ENCODE peak calls at places on chromosomes 5 and 9, in six cellular contexts. I is PC-3, F is mesendoderm, V is fibroblast of lung, H is neuronal stem cell, N is astrocyte. P is an unnamed sample. For H3K36me3, the result is how much of the 10 kb centered on the place peaks cover.

GRCh38 chr9:76472925-76473324 is 13.9 kb downstream of the GCNT1 start:
- DNase-seq in I (no peak), F (peak), V (peak), H (no peak), N (peak), P (no peak)

GRCh38 chr9:24464321-24464951 is 81.3 kb downstream of the IZUMO3 start:
- DNase-seq in I (peak), F (peak), V (peak), H (no peak), N (peak), P (peak)

GRCh38 chr5:159609359-159609758 is 279.1 kb upstream of the IL12B start:
- DNase-seq in I (no peak), F (no peak), V (no peak), H (no peak), N (no peak), P (peak)

GRCh38 chr9:130451509-130452388 is 7.0 kb downstream of the ASS1 start:
- DNase-seq in I (peak), F (peak), V (peak), H (no peak), N (peak), P (peak)

GRCh38 chr9:123081824-123082223 is 48.4 kb downstream of the GPR21 start:
- DNase-seq in I (peak), F (peak), V (peak), H (peak), N (peak), P (peak)

GRCh38 chr5:4855048-4855447 is 285.1 kb upstream of the ADAMTS16 start:
- DNase-seq in I (no peak), F (peak), V (no peak), H (no peak), N (no peak), P (no peak)

GRCh38 chr5:175920506-175920865 is 47.6 kb downstream of the THOC3 start:
- DNase-seq in I (no peak), F (no peak), V (peak), H (no peak), N (no peak), P (peak)

GRCh38 chr5:28254846-28255245 is 1216.5 kb upstream of the CDH9 start:
- DNase-seq in I (peak), F (no peak), V (peak), H (no peak), N (peak), P (no peak)

GRCh38 chr5:60287174-60287771 is 393.7 kb upstream of the PDE4D start:
- DNase-seq in I (peak), F (peak), V (peak), H (peak), N (peak), P (peak)

GRCh38 chr5:107821288-107821687 is 150.6 kb upstream of the EFNA5 start:
- DNase-seq in I (no peak), F (no peak), V (no peak), H (no peak), N (no peak), P (no peak)

GRCh38 chr9:93671030-93671358 is 94.6 kb downstream of the PHF2 start:
- DNase-seq in I (no peak), F (no peak), V (no peak), H (no peak), N (no peak), P (no peak)

GRCh38 chr9:69822091-69822750 is 1.6 kb downstream of the CFAP95 start:
- DNase-seq in I (no peak), F (peak), V (peak), H (no peak), N (peak), P (peak)

GRCh38 chr9:33254211-33254610 is 10.3 kb downstream of the BAG1 start:
- DNase-seq in I (no peak), F (no peak), V (no peak), H (no peak), N (no peak), P (no peak)

GRCh38 chr5:110544603-110545002 is 181.9 kb downstream of the TMEM232 start:
- DNase-seq in I (peak), F (no peak), V (no peak), H (no peak), N (no peak), P (peak)

GRCh38 chr5:181234455-181235306 is 9.0 kb downstream of the RACK1 start:
- DNase-seq in I (no peak), F (peak), V (no peak), H (no peak), N (no peak), P (no peak)

GRCh38 chr5:132496631-132497487 is 6.3 kb upstream of the IRF1 start:
- DNase-seq in I (peak), F (peak), V (peak), H (peak), N (peak), P (peak)

GRCh38 chr5:164504141-164504772 is 998.8 kb downstream of the MAT2B start:
- DNase-seq in I (peak), F (peak), V (peak), H (peak), N (peak), P (peak)

GRCh38 chr9:88947581-88948573 is 43.4 kb upstream of the S1PR3 start:
- DNase-seq in I (no peak), F (no peak), V (peak), H (no peak), N (peak), P (peak)

GRCh38 chr5:138559937-138560336 is 15.3 kb downstream of the HSPA9 start:
- DNase-seq in I (peak), F (no peak), V (no peak), H (no peak), N (no peak), P (no peak)

GRCh38 chr5:138569759-138570158 is 5.4 kb downstream of the HSPA9 start:
- DNase-seq in I (no peak), F (no peak), V (peak), H (no peak), N (peak), P (peak)

GRCh38 chr5:150517272-150518152 is 9.6 kb downstream of the NDST1 start:
- DNase-seq in I (peak), F (peak), V (peak), H (no peak), N (peak), P (peak)

GRCh38 chr9:22654833-22655232 is 208.2 kb downstream of the DMRTA1 start:
- DNase-seq in I (no peak), F (no peak), V (peak), H (no peak), N (peak), P (peak)

GRCh38 chr5:5165541-5166002 is 25.4 kb downstream of the ADAMTS16 start:
- DNase-seq in I (peak), F (peak), V (peak), H (no peak), N (peak), P (peak)

GRCh38 chr9:71037521-71037920 is 83.9 kb downstream of the TRPM3 start:
- DNase-seq in I (no peak), F (no peak), V (no peak), H (no peak), N (no peak), P (no peak)

GRCh38 chr9:5825896-5826622 is 6.9 kb downstream of the ERMP1 start:
- DNase-seq in I (no peak), F (no peak), V (no peak), H (no peak), N (no peak), P (no peak)

GRCh38 chr5:168916266-168916665 is 337.1 kb upstream of the PANK3 start:
- DNase-seq in I (no peak), F (peak), V (no peak), H (no peak), N (no peak), P (peak)

GRCh38 chr5:124639095-124639665 is 107.3 kb downstream of the ZNF608 start:
- DNase-seq in I (no peak), F (peak), V (no peak), H (no peak), N (no peak), P (no peak)

GRCh38 chr5:65924366-65925093 is 1.8 kb upstream of the ERBIN start:
- DNase-seq in I (peak), F (peak), V (no peak), H (no peak), N (no peak), P (no peak)

GRCh38 chr9:70061776-70062175 is 18.1 kb downstream of the MAMDC2 start:
- DNase-seq in I (no peak), F (no peak), V (peak), H (no peak), N (peak), P (peak)

GRCh38 chr5:35771839-35772238 is 84.9 kb upstream of the IL7R start:
- DNase-seq in I (no peak), F (no peak), V (no peak), H (no peak), N (no peak), P (no peak)

GRCh38 chr9:70261131-70261870 is 2.5 kb downstream of the SMC5 start:
- DNase-seq in I (peak), F (peak), V (peak), H (no peak), N (peak), P (no peak)

GRCh38 chr5:96569770-96570169 is 92.4 kb upstream of the CAST start:
- DNase-seq in I (no peak), F (no peak), V (no peak), H (no peak), N (no peak), P (no peak)

GRCh38 chr5:104754311-104754995 is 1191.9 kb upstream of the NUDT12 start:
- DNase-seq in I (no peak), F (no peak), V (no peak), H (no peak), N (no peak), P (no peak)

GRCh38 chr9:121369595-121370265 is at the start of gene STOM:
- DNase-seq in I (peak), F (no peak), V (peak), H (no peak), N (peak), P (peak)

GRCh38 chr5:39001683-39002082 is 72.5 kb downstream of the RICTOR start:
- DNase-seq in I (no peak), F (no peak), V (no peak), H (no peak), N (no peak), P (no peak)
- H3K9ac ChIP-seq in I (no peak), F (no peak), V (no peak), H (no peak), N (no peak), P (no peak)

GRCh38 chr9:133106511-133107244 is 14.4 kb downstream of the RALGDS start:
- DNase-seq in I (no peak), F (no peak), V (no peak), H (no peak), N (no peak), P (no peak)

GRCh38 chr9:133103987-133104505 is 17.0 kb downstream of the RALGDS start:
- DNase-seq in I (no peak), F (no peak), V (no peak), H (no peak), N (no peak), P (no peak)

GRCh38 chr9:133107245-133107722 is 13.8 kb downstream of the RALGDS start:
- DNase-seq in I (no peak), F (no peak), V (no peak), H (no peak), N (no peak), P (no peak)

GRCh38 chr9:133104718-133105460 is 16.2 kb downstream of the RALGDS start:
- DNase-seq in I (no peak), F (no peak), V (no peak), H (no peak), N (no peak), P (no peak)

DNA sequence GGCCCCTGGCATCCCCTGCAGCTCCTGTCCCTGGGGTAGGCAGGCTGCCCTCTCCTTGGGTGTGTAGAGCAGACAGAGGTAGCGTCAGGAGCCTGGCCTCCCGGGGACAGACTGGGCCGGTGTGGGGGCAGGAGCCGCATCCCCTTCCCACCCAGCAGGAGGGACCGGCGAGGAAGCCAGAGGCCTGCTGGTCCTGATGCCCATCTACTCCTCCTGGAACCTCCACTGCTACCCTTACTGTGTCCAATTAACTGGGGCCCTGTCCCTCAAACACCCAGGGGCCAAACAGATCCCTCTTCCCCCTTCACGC is 15.6 kb downstream of the RALGDS start:
- DNase-seq in I (no peak), F (no peak), V (no peak), H (no peak), N (no peak), P (no peak)
- H3K36me3 ChIP-seq in I (under half), F (under half), V (under half), H (half or more), N (under half), P (under half)

DNA sequence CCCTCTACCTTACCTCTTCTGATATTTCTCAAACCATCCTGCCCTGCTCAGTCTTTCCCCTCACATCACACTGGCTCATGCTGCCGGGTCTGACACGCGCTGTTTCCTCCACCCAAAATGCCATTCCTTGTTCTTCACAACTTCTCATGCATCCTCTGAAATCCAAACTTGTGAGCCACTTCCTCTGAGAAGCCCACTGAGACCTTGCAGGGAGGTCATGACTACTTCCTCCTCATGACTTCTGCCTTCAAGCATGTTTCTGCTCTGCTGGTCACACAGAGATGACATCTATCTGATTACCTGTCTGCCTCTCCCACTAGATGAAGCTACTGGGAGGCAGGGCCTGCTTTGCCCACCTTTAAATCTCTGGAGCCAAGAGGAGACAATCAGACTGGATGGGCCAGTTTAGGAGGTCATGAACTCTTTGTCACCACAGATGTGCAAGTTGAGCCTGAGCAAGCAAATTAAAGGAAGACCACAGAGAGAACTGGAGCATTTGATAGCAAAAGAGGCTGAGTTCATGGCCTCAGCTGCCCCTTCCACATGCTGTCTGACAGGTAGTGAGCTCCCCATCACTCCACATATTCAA is 119.8 kb upstream of the TBC1D2 start:
- DNase-seq in I (peak), F (peak), V (peak), H (no peak), N (peak), P (peak)
- H3K4me2 ChIP-seq in I (no peak), F (no peak), V (peak), H (no peak), N (peak), P (peak)

GRCh38 chr5:98436672-98437071 is 336.8 kb upstream of the RGMB start:
- DNase-seq in I (no peak), F (no peak), V (no peak), H (no peak), N (no peak), P (no peak)

GRCh38 chr5:98433022-98433421 is 340.4 kb upstream of the RGMB start:
- DNase-seq in I (no peak), F (no peak), V (no peak), H (no peak), N (no peak), P (peak)

GRCh38 chr5:98433673-98434072 is 339.8 kb upstream of the RGMB start:
- DNase-seq in I (peak), F (no peak), V (peak), H (no peak), N (peak), P (peak)

GRCh38 chr5:98428806-98429205 is 344.7 kb upstream of the RGMB start:
- DNase-seq in I (no peak), F (no peak), V (peak), H (no peak), N (peak), P (peak)

DNA sequence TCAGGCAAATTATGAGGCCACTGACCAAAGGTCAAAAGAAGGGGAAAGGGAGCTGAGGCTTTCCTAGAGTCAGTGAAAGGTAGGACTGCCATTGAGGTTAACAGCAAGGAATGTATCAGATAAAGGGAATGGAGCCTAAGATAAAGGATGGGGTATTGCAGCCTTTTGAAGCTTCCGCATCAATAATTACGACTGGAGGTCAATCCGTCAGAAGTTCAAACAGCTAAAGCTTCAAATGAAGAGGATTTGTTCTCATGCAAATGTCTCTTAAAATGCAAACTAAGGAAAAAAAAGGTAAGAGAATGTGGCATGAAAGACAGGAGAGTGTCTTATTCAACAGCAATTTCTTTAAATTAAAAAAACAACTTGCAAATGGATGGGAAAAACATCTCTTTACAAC is 341.1 kb upstream of the RGMB start:
- DNase-seq in I (no peak), F (peak), V (no peak), H (no peak), N (no peak), P (no peak)
- H3K9ac ChIP-seq in I (no peak), F (no peak), V (no peak), H (no peak), N (no peak), P (no peak)

DNA sequence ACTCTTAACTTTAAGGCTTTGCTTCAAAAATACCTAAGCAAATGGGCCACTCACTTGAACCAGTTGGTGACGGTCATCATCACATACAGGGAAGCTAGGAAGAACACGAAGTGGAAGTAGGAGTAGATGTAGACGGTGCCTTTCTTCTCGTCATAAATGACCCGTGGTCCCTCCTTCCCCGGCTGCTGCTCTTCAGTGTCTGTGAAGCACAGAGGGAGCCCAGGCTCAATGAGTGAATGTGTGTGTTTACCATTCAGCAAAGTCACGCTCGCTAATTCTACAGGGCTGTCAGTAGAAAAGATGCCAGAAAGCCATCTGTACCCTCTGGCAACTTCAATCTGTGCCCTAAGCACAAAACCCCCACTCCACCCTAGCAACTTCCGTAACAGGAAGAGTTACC is 109.8 kb downstream of the SERINC5 start:
- DNase-seq in I (no peak), F (no peak), V (no peak), H (no peak), N (no peak), P (no peak)
- H3K36me3 ChIP-seq in I (under half), F (under half), V (under half), H (under half), N (under half), P (under half)

GRCh38 chr9:109973336-109973735 is 193.3 kb downstream of the PALM2AKAP2 start:
- DNase-seq in I (no peak), F (no peak), V (no peak), H (no peak), N (no peak), P (no peak)

GRCh38 chr9:109974918-109975276 is 194.9 kb downstream of the PALM2AKAP2 start:
- DNase-seq in I (no peak), F (no peak), V (no peak), H (no peak), N (no peak), P (no peak)

GRCh38 chr9:109975574-109976327 is 195.8 kb downstream of the PALM2AKAP2 start:
- DNase-seq in I (no peak), F (no peak), V (peak), H (no peak), N (peak), P (peak)

GRCh38 chr9:109976328-109976702 is 196.3 kb downstream of the PALM2AKAP2 start:
- DNase-seq in I (no peak), F (no peak), V (no peak), H (no peak), N (no peak), P (peak)

DNA sequence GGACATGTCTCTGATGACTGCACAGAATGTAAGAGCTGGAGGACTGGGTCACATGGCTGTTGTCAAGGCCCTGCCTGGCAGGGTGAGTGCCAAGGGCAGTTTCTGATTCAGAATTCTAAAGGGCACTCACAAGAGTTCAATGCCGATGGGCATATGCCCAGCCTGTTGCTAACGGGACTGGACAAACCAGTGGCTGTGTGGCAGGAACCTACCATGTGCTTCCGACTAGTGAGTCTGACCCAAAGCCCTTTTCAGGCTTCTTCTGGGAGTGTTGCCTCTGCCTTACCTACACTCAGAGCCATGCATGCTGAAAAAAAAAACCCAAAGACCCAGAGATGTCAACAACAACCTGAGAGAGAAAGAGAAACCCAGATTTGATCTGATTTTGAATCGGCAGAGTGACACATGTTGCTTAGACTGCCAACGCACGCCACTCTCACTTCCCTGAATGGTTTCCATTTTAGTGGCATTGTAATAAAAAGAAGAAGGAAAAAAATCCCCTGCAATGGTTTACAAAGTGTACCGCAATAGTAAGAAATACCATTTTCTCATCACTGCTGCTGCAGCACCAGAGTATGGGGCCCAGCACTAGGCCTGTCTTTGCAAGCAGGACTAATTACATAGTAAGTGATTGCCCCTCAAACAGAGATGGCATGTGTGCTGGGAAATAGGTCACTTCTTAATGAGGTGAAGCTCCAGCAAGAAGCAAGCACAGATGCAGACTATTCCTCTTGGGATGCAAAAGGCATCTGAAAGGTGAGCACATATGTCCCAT is 194.3 kb downstream of the PALM2AKAP2 start:
- DNase-seq in I (no peak), F (no peak), V (no peak), H (no peak), N (no peak), P (no peak)
- H3K4me2 ChIP-seq in I (no peak), F (no peak), V (no peak), H (no peak), N (no peak), P (no peak)

P was measured in GM23248.